ENCODE peak calls at places on chromosomes 3 and 15, in six cellular contexts. D is NCI-H1417; M is RKO; Z is CD4-positive, CD25-positive, alpha-beta regulatory T cell; O is smooth muscle cell of the brain vasculature; R is stomach. U is an unnamed sample.
A peak's percentile ranks its signal among the peaks of the same experiment; 100 is the strongest.

GRCh38 chr3:8851703-8852102 is 82.3 kb upstream of the OXTR start:
- DNase-seq in D (no peak), M (no peak), Z (no peak), O (no peak), R (no peak), U (no peak)

GRCh38 chr15:77657629-77658238 is 25.0 kb upstream of the LINGO1 start:
- DNase-seq in D (no peak), M (no peak), Z (no peak), O (no peak), R (no peak), U (no peak)

GRCh38 chr3:186417791-186418190 is 55.8 kb upstream of the DGKG start:
- DNase-seq in D (no peak), M (peak; percentile 55), Z (no peak), O (no peak), R (no peak), U (no peak)

GRCh38 chr15:58555168-58556027 is 123.6 kb downstream of the LIPC start:
- DNase-seq in D (peak; percentile 15), M (no peak), Z (no peak), O (no peak), R (no peak), U (no peak)

GRCh38 chr3:132669256-132669777 is 9.2 kb downstream of the UBA5 start:
- DNase-seq in D (no peak), M (no peak), Z (no peak), O (no peak), R (no peak), U (no peak)

GRCh38 chr3:186251948-186252619 is 110.0 kb downstream of the DGKG start:
- DNase-seq in D (no peak), M (no peak), Z (no peak), O (no peak), R (no peak), U (no peak)

GRCh38 chr3:73540969-73541740 is 83.6 kb downstream of the PDZRN3 start:
- DNase-seq in D (no peak), M (peak; percentile 11), Z (no peak), O (no peak), R (no peak), U (no peak)

GRCh38 chr3:37825744-37826143 is 35.9 kb upstream of the CTDSPL start:
- DNase-seq in D (no peak), M (no peak), Z (no peak), O (no peak), R (no peak), U (no peak)

GRCh38 chr3:100875239-100875638 is 118.0 kb downstream of the ABI3BP start:
- DNase-seq in D (no peak), M (peak; percentile 40), Z (no peak), O (no peak), R (peak; percentile 84), U (no peak)

GRCh38 chr3:30643763-30644462 is 37.5 kb downstream of the TGFBR2 start:
- DNase-seq in D (no peak), M (no peak), Z (peak; percentile 81), O (no peak), R (peak; percentile 31), U (peak; percentile 74)

GRCh38 chr3:190385835-190386688 is 1.9 kb upstream of the CLDN16 start:
- DNase-seq in D (no peak), M (peak; percentile 81), Z (no peak), O (peak; percentile 33), R (no peak), U (no peak)

GRCh38 chr3:45055411-45056143 is 29.5 kb downstream of the CLEC3B start:
- DNase-seq in D (peak; percentile 19), M (peak; percentile 59), Z (peak; percentile 62), O (no peak), R (no peak), U (no peak)

GRCh38 chr3:120855665-120856437 is 52.2 kb upstream of the STXBP5L start:
- DNase-seq in D (no peak), M (peak; percentile 59), Z (no peak), O (no peak), R (no peak), U (no peak)

GRCh38 chr3:13660042-13660874 is 111.3 kb downstream of the FBLN2 start:
- DNase-seq in D (no peak), M (no peak), Z (no peak), O (no peak), R (no peak), U (no peak)